ENCODE peak calls at places on chromosomes 2 and 18, in four cellular contexts. One of them, this sample, is unnamed. For H3K4me1, the result is how much of the 10 kb centered on the place peaks cover.

GRCh38 chr2:40243581-40243980 is 208.3 kb downstream of the SLC8A1 start:
- DNase-seq in mesendoderm: no peak
- DNase-seq in CD8-positive, alpha-beta T cell: no peak
- DNase-seq in neural progenitor cell: no peak
- DNase-seq in this sample: no peak

GRCh38 chr2:36549063-36549662 is 48.8 kb downstream of the FEZ2 start:
- DNase-seq in neural progenitor cell: no peak
- DNase-seq in CD8-positive, alpha-beta T cell: no peak
- DNase-seq in mesendoderm: no peak
- DNase-seq in this sample: no peak

GRCh38 chr2:231664727-231665126 is 43.6 kb upstream of the PTMA start:
- DNase-seq in CD8-positive, alpha-beta T cell: no peak
- DNase-seq in neural progenitor cell: peak
- DNase-seq in mesendoderm: no peak
- DNase-seq in this sample: no peak

GRCh38 chr18:2656237-2657042 is 914 bp downstream of the SMCHD1 start:
- DNase-seq in mesendoderm: peak
- DNase-seq in CD8-positive, alpha-beta T cell: peak
- DNase-seq in neural progenitor cell: peak
- DNase-seq in this sample: peak

GRCh38 chr2:73987109-73987947 is 2.6 kb downstream of the TET3 start:
- DNase-seq in mesendoderm: no peak
- DNase-seq in CD8-positive, alpha-beta T cell: no peak
- DNase-seq in neural progenitor cell: peak
- DNase-seq in this sample: no peak

GRCh38 chr2:193988784-193989183 is 1668.2 kb upstream of the SLC39A10 start:
- DNase-seq in CD8-positive, alpha-beta T cell: no peak
- DNase-seq in mesendoderm: no peak
- DNase-seq in neural progenitor cell: no peak
- DNase-seq in this sample: no peak

GRCh38 chr2:23456881-23457760 is 72.1 kb downstream of the KLHL29 start:
- DNase-seq in CD8-positive, alpha-beta T cell: no peak
- DNase-seq in neural progenitor cell: no peak
- DNase-seq in mesendoderm: no peak
- DNase-seq in this sample: no peak

GRCh38 chr18:44325903-44326650 is 354.6 kb upstream of the SETBP1 start:
- DNase-seq in mesendoderm: peak
- DNase-seq in CD8-positive, alpha-beta T cell: no peak
- DNase-seq in neural progenitor cell: peak
- DNase-seq in this sample: no peak

GRCh38 chr2:76870581-76870980 is 651.6 kb downstream of the LRRTM4 start:
- DNase-seq in mesendoderm: no peak
- DNase-seq in neural progenitor cell: no peak
- DNase-seq in CD8-positive, alpha-beta T cell: no peak
- DNase-seq in this sample: no peak

GRCh38 chr18:55338955-55339662 is 248.9 kb downstream of the TCF4 start:
- DNase-seq in mesendoderm: no peak
- DNase-seq in CD8-positive, alpha-beta T cell: no peak
- DNase-seq in neural progenitor cell: no peak
- DNase-seq in this sample: no peak

GRCh38 chr2:66581461-66582363 is 146.8 kb downstream of the MEIS1 start:
- DNase-seq in CD8-positive, alpha-beta T cell: no peak
- DNase-seq in mesendoderm: peak
- DNase-seq in neural progenitor cell: peak
- DNase-seq in this sample: no peak

GRCh38 chr2:190415794-190416729 is 7.9 kb downstream of the MFSD6 start:
- DNase-seq in CD8-positive, alpha-beta T cell: no peak
- DNase-seq in mesendoderm: no peak
- DNase-seq in neural progenitor cell: no peak
- DNase-seq in this sample: no peak

GRCh38 chr2:3170792-3171455 is 206.7 kb downstream of the EIPR1 start:
- DNase-seq in CD8-positive, alpha-beta T cell: no peak
- DNase-seq in neural progenitor cell: no peak
- DNase-seq in mesendoderm: no peak
- DNase-seq in this sample: no peak

GRCh38 chr18:23355206-23355605 is 97.9 kb upstream of the RIOK3 start:
- DNase-seq in CD8-positive, alpha-beta T cell: no peak
- DNase-seq in neural progenitor cell: no peak
- DNase-seq in mesendoderm: no peak
- DNase-seq in this sample: no peak

GRCh38 chr18:23354625-23355024 is 98.5 kb upstream of the RIOK3 start:
- DNase-seq in mesendoderm: peak
- DNase-seq in CD8-positive, alpha-beta T cell: no peak
- DNase-seq in neural progenitor cell: no peak
- DNase-seq in this sample: no peak

GRCh38 chr18:23357992-23358594 is 95.0 kb upstream of the RIOK3 start:
- DNase-seq in CD8-positive, alpha-beta T cell: no peak
- DNase-seq in mesendoderm: no peak
- DNase-seq in neural progenitor cell: no peak
- DNase-seq in this sample: no peak

GRCh38 chr18:23356416-23356815 is 96.7 kb upstream of the RIOK3 start:
- DNase-seq in mesendoderm: no peak
- DNase-seq in CD8-positive, alpha-beta T cell: no peak
- DNase-seq in neural progenitor cell: no peak
- DNase-seq in this sample: no peak

GRCh38 chr18:23356915-23357421 is 96.1 kb upstream of the RIOK3 start:
- DNase-seq in CD8-positive, alpha-beta T cell: no peak
- DNase-seq in mesendoderm: no peak
- DNase-seq in neural progenitor cell: no peak
- DNase-seq in this sample: no peak
- H3K27ac ChIP-seq in CD8-positive, alpha-beta T cell: no peak
- H3K27ac ChIP-seq in mesendoderm: no peak
- H3K27ac ChIP-seq in neural progenitor cell: no peak
- H3K27ac ChIP-seq in this sample: no peak

DNA sequence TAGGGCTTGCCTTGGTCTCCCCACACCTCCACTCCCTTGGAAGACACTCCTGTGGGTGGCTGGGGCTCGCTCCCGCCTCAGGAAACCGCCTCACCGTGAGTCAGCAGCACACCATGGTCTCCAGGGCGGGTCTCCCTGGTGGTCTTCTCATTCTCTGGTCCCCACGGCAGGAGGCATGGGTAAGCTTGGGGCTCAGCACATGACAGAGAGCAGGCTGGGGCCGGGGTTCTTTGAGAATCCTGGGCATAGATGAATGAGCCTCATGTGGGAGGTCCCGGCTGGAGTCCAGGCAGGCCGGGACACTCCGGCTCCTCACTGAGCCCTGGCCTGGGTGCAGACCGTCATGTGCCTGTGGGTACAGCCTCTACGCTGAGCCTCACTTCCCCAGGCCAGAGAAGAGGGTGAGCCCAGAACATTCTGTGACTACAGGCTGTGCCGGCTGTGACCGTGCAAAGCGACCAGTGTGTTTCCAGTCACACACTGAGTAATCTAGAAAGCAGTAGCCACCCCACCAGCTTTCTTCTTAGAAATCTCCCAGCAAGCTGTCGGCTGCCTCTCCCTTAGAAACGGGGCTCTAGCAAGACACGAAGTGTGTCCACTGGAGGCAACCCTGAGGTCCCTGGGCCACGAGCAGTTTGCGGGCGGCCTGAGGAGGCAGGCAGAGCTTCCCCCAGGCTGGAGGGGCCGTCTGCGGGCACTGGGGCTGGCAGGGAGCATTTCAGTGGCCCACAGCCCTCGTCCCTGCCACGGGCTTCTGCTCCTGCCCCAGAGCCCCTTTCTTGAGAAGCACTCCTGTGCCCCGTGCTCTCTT is 93.1 kb downstream of the RHOB start:
- DNase-seq in neural progenitor cell: no peak
- DNase-seq in mesendoderm: no peak
- DNase-seq in CD8-positive, alpha-beta T cell: no peak
- DNase-seq in this sample: no peak
- H3K4me1 ChIP-seq in neural progenitor cell: under half
- H3K4me1 ChIP-seq in mesendoderm: under half
- H3K4me1 ChIP-seq in CD8-positive, alpha-beta T cell: under half
- H3K4me1 ChIP-seq in this sample: under half

GRCh38 chr18:39190508-39190907 is 1624.9 kb upstream of the CELF4 start:
- DNase-seq in neural progenitor cell: no peak
- DNase-seq in CD8-positive, alpha-beta T cell: no peak
- DNase-seq in mesendoderm: peak
- DNase-seq in this sample: no peak

GRCh38 chr18:39184176-39184575 is 1618.6 kb upstream of the CELF4 start:
- DNase-seq in neural progenitor cell: no peak
- DNase-seq in CD8-positive, alpha-beta T cell: no peak
- DNase-seq in mesendoderm: no peak
- DNase-seq in this sample: no peak

GRCh38 chr18:39188278-39188677 is 1622.7 kb upstream of the CELF4 start:
- DNase-seq in CD8-positive, alpha-beta T cell: no peak
- DNase-seq in neural progenitor cell: no peak
- DNase-seq in mesendoderm: no peak
- DNase-seq in this sample: no peak

GRCh38 chr18:39191058-39191457 is 1625.5 kb upstream of the CELF4 start:
- DNase-seq in mesendoderm: no peak
- DNase-seq in CD8-positive, alpha-beta T cell: no peak
- DNase-seq in neural progenitor cell: no peak
- DNase-seq in this sample: no peak

GRCh38 chr18:39186008-39186407 is 1620.4 kb upstream of the CELF4 start:
- DNase-seq in mesendoderm: no peak
- DNase-seq in neural progenitor cell: no peak
- DNase-seq in CD8-positive, alpha-beta T cell: no peak
- DNase-seq in this sample: no peak
- H3K4me3 ChIP-seq in mesendoderm: no peak
- H3K4me3 ChIP-seq in neural progenitor cell: no peak
- H3K4me3 ChIP-seq in CD8-positive, alpha-beta T cell: no peak
- H3K4me3 ChIP-seq in this sample: no peak

GRCh38 chr2:128801581-128801980 is 482.9 kb upstream of the HS6ST1 start:
- DNase-seq in neural progenitor cell: no peak
- DNase-seq in CD8-positive, alpha-beta T cell: no peak
- DNase-seq in mesendoderm: no peak
- DNase-seq in this sample: no peak

GRCh38 chr2:128797937-128798336 is 479.3 kb upstream of the HS6ST1 start:
- DNase-seq in mesendoderm: no peak
- DNase-seq in neural progenitor cell: no peak
- DNase-seq in CD8-positive, alpha-beta T cell: no peak
- DNase-seq in this sample: no peak

GRCh38 chr2:128798502-128799283 is 480.0 kb upstream of the HS6ST1 start:
- DNase-seq in mesendoderm: no peak
- DNase-seq in neural progenitor cell: no peak
- DNase-seq in CD8-positive, alpha-beta T cell: no peak
- DNase-seq in this sample: no peak

GRCh38 chr2:128799284-128799552 is 480.6 kb upstream of the HS6ST1 start:
- DNase-seq in mesendoderm: no peak
- DNase-seq in neural progenitor cell: no peak
- DNase-seq in CD8-positive, alpha-beta T cell: no peak
- DNase-seq in this sample: no peak

GRCh38 chr2:128799736-128800135 is 481.1 kb upstream of the HS6ST1 start:
- DNase-seq in mesendoderm: no peak
- DNase-seq in neural progenitor cell: no peak
- DNase-seq in CD8-positive, alpha-beta T cell: no peak
- DNase-seq in this sample: no peak
- H3K27ac ChIP-seq in mesendoderm: no peak
- H3K27ac ChIP-seq in neural progenitor cell: no peak
- H3K27ac ChIP-seq in CD8-positive, alpha-beta T cell: no peak
- H3K27ac ChIP-seq in this sample: no peak

GRCh38 chr2:197274349-197274748 is 36.2 kb downstream of the ANKRD44 start:
- DNase-seq in CD8-positive, alpha-beta T cell: no peak
- DNase-seq in mesendoderm: no peak
- DNase-seq in neural progenitor cell: no peak
- DNase-seq in this sample: no peak
- H3K4me1 ChIP-seq in CD8-positive, alpha-beta T cell: half or more
- H3K4me1 ChIP-seq in mesendoderm: under half
- H3K4me1 ChIP-seq in neural progenitor cell: under half
- H3K4me1 ChIP-seq in this sample: under half